ENCODE peak calls at places on chromosome 17, in seven cellular contexts. O is AG09309, G is heart left ventricle, J is B cell, X is mesothelial cell of epicardium, C is A549, M is fibroblast of mammary gland. I is an unnamed sample.
A peak's percentile ranks its signal among the peaks of the same experiment; 100 is the strongest.

GRCh38 chr17:44417553-44417952 is 28.1 kb upstream of the ITGA2B start:
- DNase-seq in J (no peak), M (peak; percentile 91), C (no peak), O (peak; percentile 58), X (no peak), G (no peak), I (peak; percentile 35)

GRCh38 chr17:46995841-46996571 is 17.0 kb upstream of the RPRML start:
- DNase-seq in G (no peak), M (peak; percentile 58), C (no peak), O (peak; percentile 1), X (no peak), J (no peak), I (no peak)

GRCh38 chr17:80491478-80492342 is 15.3 kb upstream of the NPTX1 start:
- DNase-seq in C (no peak), G (no peak), X (no peak), O (no peak), M (no peak), J (no peak), I (no peak)

GRCh38 chr17:40813804-40814203 is 8.6 kb downstream of the KRT10 start:
- DNase-seq in O (no peak), J (no peak), M (no peak), C (no peak), X (no peak), G (no peak), I (no peak)

GRCh38 chr17:17745476-17746455 is 64.5 kb downstream of the RAI1 start:
- DNase-seq in O (no peak), M (no peak), C (no peak), X (no peak), G (no peak), J (no peak), I (no peak)

GRCh38 chr17:40168262-40168832 is 8.9 kb upstream of the RAPGEFL1 start:
- DNase-seq in M (peak; percentile 70), X (no peak), O (peak; percentile 37), J (peak; percentile 54), C (peak; percentile 77), G (no peak), I (peak; percentile 40)

GRCh38 chr17:81336930-81337325 is 41.8 kb upstream of the SLC38A10 start:
- DNase-seq in O (no peak), X (no peak), C (no peak), M (no peak), G (peak; percentile 61), J (no peak), I (no peak)

GRCh38 chr17:80660527-80661198 is 116.0 kb downstream of the RPTOR start:
- DNase-seq in M (no peak), C (no peak), J (no peak), O (no peak), X (no peak), G (no peak), I (no peak)

GRCh38 chr17:74119049-74119580 is 84.4 kb upstream of the RPL38 start:
- DNase-seq in M (no peak), X (no peak), J (no peak), G (no peak), C (no peak), O (no peak), I (no peak)
- TF ChIP-seq CTCF in M (no peak), X (no peak), J (no peak), G (no peak), C (no peak), O (no peak), I (no peak)

DNA sequence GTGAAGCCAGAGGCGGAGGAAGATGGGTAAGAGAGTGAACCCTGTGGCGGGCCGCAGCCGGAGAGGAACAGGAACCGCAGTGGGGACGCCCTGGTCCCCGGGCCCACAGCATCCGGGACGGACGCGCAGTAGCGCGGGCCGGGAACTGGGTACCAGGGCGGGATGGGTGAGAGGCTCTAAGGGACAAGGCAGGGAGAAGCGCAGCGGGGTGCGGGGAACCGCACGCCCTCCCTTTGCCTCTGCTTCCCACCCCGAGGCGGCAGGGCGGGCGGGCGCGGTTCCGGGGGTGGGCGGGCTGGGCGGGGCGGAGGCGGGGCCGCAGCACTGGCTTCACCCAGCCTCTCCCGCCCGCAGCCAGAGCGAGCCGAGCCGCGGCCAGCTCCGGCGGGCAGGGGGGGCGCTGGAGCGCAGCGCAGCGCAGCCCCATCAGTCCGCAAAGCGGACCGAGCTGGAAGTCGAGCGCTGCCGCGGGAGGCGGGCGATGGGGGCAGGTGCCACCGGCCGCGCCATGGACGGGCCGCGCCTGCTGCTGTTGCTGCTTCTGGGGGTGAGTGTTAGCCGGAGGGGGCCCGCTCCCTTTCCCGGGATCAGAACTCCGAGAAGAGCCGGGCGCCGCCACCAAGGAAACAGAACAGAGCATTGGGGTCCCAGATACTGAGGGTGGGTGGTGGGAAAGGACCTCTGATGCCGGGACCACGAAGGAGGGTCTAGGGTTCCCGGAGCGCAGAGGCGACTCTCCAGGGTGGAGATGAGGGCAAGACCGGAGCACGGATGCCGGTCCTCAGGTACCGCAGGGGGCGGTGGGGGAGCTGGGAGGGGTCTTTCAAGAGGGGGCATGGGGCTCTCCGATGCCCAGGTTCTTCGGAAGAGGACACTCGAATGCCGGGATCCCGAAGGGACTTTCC is at the start of gene NGFR:
- DNase-seq in G (peak; percentile 79), O (no peak), M (peak; percentile 11), J (peak; percentile 50), C (peak; percentile 77), X (no peak), I (no peak)
- TF ChIP-seq CTCF in G (no peak), O (no peak), M (no peak), J (no peak), C (peak; percentile 38), X (no peak), I (no peak)

DNA sequence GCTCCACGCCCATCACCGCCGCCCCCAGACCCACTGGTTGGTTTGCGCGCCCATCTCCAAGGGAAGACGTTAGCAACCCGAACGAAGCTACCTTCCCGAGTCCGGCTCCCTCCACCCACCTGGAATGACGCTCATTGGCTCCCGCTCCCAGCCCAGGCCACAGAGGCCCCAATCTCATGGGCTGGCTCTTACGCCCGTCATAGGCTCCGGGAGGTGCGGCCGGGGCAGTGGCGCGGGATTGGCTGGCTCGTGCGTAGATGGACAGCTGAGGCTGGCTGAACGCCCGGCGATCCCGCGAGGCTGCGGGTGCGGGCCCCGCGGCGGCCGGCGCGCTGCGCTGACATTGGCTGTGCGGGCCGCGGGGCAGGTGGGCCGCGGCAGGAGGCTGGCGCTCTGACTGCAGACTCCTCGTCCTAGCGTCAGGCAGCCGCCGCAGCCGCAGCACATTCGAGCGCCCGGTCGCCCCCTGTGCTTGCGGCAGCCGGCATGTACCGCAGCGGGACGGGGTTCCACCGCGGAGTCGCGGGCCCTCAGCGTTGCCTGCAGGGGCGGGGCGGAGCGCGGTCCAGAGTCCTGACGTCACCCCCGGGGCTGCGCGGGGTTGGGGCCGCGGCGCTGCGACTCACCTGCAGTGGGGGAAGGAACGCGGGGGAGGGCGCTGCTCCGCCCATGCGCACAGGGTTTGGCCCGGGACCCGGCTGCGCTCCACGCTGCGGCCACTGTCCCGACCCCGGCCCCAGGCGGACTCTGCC is 453 bp upstream of the MYH10 start:
- DNase-seq in C (peak; percentile 100), O (peak; percentile 98), G (peak; percentile 98), J (peak; percentile 88), X (peak; percentile 99), M (peak; percentile 99), I (peak; percentile 99)
- TF ChIP-seq CTCF in C (peak; percentile 13), O (peak; percentile 3), G (no peak), J (peak; percentile 16), X (no peak), M (no peak), I (no peak)

GRCh38 chr17:409848-410673 is 57.5 kb upstream of the RPH3AL start:
- DNase-seq in J (peak; percentile 99), C (peak; percentile 100), X (peak; percentile 100), M (peak; percentile 99), G (peak; percentile 100), O (peak; percentile 93), I (peak; percentile 98)

GRCh38 chr17:412211-413015 is 59.8 kb upstream of the RPH3AL start:
- DNase-seq in G (no peak), C (peak; percentile 63), M (peak; percentile 68), J (peak; percentile 63), X (no peak), O (peak; percentile 25), I (peak; percentile 29)

GRCh38 chr17:409308-409847 is 56.8 kb upstream of the RPH3AL start:
- DNase-seq in X (no peak), O (no peak), C (no peak), M (no peak), G (no peak), J (no peak), I (no peak)

GRCh38 chr17:411416-412120 is 59.0 kb upstream of the RPH3AL start:
- DNase-seq in X (no peak), O (no peak), J (no peak), C (no peak), G (no peak), M (no peak), I (no peak)

GRCh38 chr17:410674-411401 is 58.2 kb upstream of the RPH3AL start:
- DNase-seq in J (no peak), M (peak; percentile 35), O (no peak), X (no peak), C (no peak), G (no peak), I (no peak)
- TF ChIP-seq CTCF in J (no peak), M (peak; percentile 1), O (peak; percentile 18), X (no peak), C (no peak), G (no peak), I (peak; percentile 0)

GRCh38 chr17:66038125-66038524 is 153.8 kb downstream of the CEP112 start:
- DNase-seq in C (no peak), O (no peak), G (no peak), J (no peak), X (no peak), M (no peak), I (no peak)

GRCh38 chr17:66032082-66032712 is 159.7 kb downstream of the CEP112 start:
- DNase-seq in O (no peak), X (no peak), C (no peak), J (no peak), G (no peak), M (no peak), I (no peak)
- TF ChIP-seq CTCF in O (no peak), X (no peak), C (no peak), J (no peak), G (no peak), M (no peak), I (no peak)

DNA sequence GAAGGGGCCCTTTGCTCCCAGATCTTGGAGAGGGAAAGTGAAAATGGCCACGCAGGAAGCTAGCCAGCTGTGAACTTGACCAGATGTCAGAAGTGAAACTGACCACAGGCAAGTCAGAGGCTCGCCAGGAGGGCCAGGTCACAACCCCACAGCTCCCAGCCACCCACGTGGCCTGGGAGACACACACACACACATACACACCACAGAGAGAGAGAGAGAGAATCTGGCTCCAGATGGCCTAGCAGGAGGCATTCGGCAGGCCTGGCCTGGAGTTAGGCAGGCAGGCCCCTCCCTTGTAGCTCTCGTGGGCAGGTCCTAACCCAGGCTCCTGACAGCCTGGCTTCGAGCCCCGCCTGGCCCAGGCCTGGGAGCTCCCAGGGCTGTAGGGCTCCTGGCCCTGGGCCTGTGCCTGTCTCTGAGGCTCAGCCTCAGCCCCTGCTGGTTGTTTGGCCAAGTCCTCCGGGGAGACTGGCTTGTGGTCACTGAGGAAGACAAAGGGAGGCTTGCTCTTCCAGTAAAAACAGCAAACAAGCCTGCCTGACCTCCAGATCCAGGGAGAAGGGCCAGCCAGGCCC is 20.2 kb downstream of the NGFR start:
- DNase-seq in J (no peak), C (peak; percentile 49), M (peak; percentile 99), X (no peak), O (peak; percentile 88), G (peak; percentile 93), I (peak; percentile 97)
- TF ChIP-seq CTCF in J (no peak), C (no peak), M (peak; percentile 41), X (no peak), O (peak; percentile 33), G (no peak), I (peak; percentile 24)